ENCODE peak calls at places on chromosomes 16 and 17, in six cellular contexts. X is A549, M is IMR-90, A is breast epithelium, I is right lobe of liver, E is ovary. C is an unnamed sample.

GRCh38 chr17:39787743-39788484 is 50.2 kb downstream of the GRB7 start:
- DNase-seq in X (no peak), M (no peak), A (no peak), I (no peak), E (no peak), C (no peak)

GRCh38 chr16:3907586-3907985 is 27.1 kb upstream of the CREBBP start:
- DNase-seq in X (no peak), M (no peak), A (no peak), I (no peak), E (no peak), C (no peak)

GRCh38 chr17:78650093-78650715 is 73.0 kb upstream of the DNAH17 start:
- DNase-seq in X (peak; percentile 37), M (no peak), A (no peak), I (no peak), E (no peak), C (no peak)

GRCh38 chr17:77802811-77803220 is 155.7 kb upstream of the TNRC6C start:
- DNase-seq in X (no peak), M (peak; percentile 24), A (no peak), I (no peak), E (no peak), C (peak; percentile 76)

GRCh38 chr17:3558603-3559269 is 1.1 kb upstream of the TRPV3 start:
- DNase-seq in X (no peak), M (peak; percentile 92), A (peak; percentile 63), I (no peak), E (no peak), C (no peak)

GRCh38 chr16:4660454-4661007 is 32.8 kb upstream of the NUDT16L1 start:
- DNase-seq in X (no peak), M (peak; percentile 60), A (peak; percentile 48), I (no peak), E (peak; percentile 53), C (peak; percentile 78)

GRCh38 chr16:30342751-30343490 is 12.2 kb downstream of the CD2BP2 start:
- DNase-seq in X (no peak), M (no peak), A (no peak), I (no peak), E (no peak), C (no peak)

GRCh38 chr16:84699712-84700517 is at the start of gene USP10:
- DNase-seq in X (peak; percentile 81), M (peak; percentile 68), A (peak; percentile 70), I (peak; percentile 78), E (peak; percentile 86), C (peak; percentile 78)

GRCh38 chr16:85536073-85536410 is 77.1 kb upstream of the GSE1 start:
- DNase-seq in X (no peak), M (no peak), A (no peak), I (no peak), E (no peak), C (no peak)

GRCh38 chr16:89383095-89384003 is 107.0 kb downstream of the ANKRD11 start:
- DNase-seq in X (peak; percentile 34), M (peak; percentile 47), A (no peak), I (peak; percentile 88), E (no peak), C (no peak)

GRCh38 chr16:85921026-85921425 is 22.1 kb downstream of the IRF8 start:
- DNase-seq in X (no peak), M (no peak), A (no peak), I (no peak), E (no peak), C (no peak)

GRCh38 chr17:72455562-72455961 is 334.7 kb downstream of the SOX9 start:
- DNase-seq in X (peak; percentile 62), M (no peak), A (no peak), I (no peak), E (no peak), C (no peak)

GRCh38 chr16:15961060-15961511 is 11.7 kb downstream of the ABCC1 start:
- DNase-seq in X (no peak), M (peak; percentile 68), A (no peak), I (no peak), E (no peak), C (no peak)

GRCh38 chr17:846901-847777 is 65.0 kb downstream of the MRM3 start:
- DNase-seq in X (no peak), M (peak; percentile 41), A (peak; percentile 36), I (no peak), E (no peak), C (no peak)

GRCh38 chr16:85916141-85916890 is 17.4 kb downstream of the IRF8 start:
- DNase-seq in X (no peak), M (no peak), A (no peak), I (peak; percentile 95), E (no peak), C (no peak)

GRCh38 chr16:57029161-57030160 is 40.1 kb downstream of the NLRC5 start:
- DNase-seq in X (no peak), M (peak; percentile 77), A (no peak), I (no peak), E (no peak), C (no peak)

GRCh38 chr16:88456356-88457292 is 3.5 kb downstream of the ZFPM1 start:
- DNase-seq in X (no peak), M (no peak), A (no peak), I (no peak), E (no peak), C (no peak)

GRCh38 chr16:48008011-48008410 is 147.8 kb downstream of the ABCC12 start:
- DNase-seq in X (no peak), M (no peak), A (no peak), I (no peak), E (no peak), C (no peak)

GRCh38 chr17:68291836-68292688 is 767 bp downstream of the ARSG start:
- DNase-seq in X (peak; percentile 69), M (peak; percentile 68), A (peak; percentile 65), I (peak; percentile 80), E (peak; percentile 67), C (peak; percentile 28)

GRCh38 chr16:75770051-75770450 is 43.8 kb upstream of the CPHXL start:
- DNase-seq in X (no peak), M (no peak), A (no peak), I (no peak), E (no peak), C (no peak)

GRCh38 chr16:75774197-75774596 is 47.9 kb upstream of the CPHXL start:
- DNase-seq in X (no peak), M (no peak), A (no peak), I (no peak), E (no peak), C (no peak)
- H3K4me3 ChIP-seq in X (no peak overlapping the region), M (no peak overlapping the region), A (no peak overlapping the region), I (no peak overlapping the region), E (no peak overlapping the region), C (no peak overlapping the region)

DNA sequence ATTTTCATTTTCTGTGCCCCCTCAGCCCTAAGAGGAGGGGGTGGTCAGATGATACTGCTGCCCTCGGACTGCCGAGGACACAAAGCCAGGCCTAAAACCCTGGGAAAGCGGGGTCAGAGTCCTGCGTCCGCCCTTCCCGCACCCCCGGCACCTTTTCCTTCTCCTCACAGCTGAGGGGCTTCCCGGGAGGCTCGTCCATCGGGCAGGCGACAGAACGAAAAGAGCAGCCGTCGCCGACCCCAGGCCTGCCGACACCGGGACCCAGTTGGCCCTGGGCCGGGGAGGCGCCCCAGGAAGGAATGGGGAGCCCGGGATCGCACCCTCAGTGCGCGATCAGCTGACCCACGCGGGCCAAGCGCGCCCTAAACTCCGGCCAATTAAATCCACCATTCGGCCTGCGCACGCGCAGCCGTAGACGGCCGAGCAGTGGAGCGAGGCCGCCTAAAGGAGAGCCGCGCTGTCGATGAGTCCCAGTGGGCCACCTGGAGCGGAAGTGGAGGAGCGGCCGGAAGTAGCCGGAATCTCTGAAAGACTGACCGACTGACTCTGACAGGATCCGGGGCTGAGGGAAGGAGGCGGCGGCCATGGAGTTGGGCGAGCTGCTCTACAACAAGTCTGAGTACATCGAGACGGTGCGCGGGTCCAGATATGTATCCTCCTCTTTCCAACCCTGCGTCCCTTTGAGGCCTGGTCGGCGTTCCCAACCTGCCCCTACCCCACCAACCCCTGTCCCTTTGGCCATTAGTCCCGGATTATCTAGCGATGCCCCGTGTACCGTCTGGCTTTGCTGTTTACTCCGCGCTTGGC is at the start of the genes DCTN5 and PALB2:
- DNase-seq in X (peak; percentile 95), M (peak; percentile 92), A (peak; percentile 87), I (peak; percentile 95), E (peak; percentile 89), C (peak; percentile 85)
- TF ChIP-seq POLR2A in X (peak; percentile 57), M (peak; percentile 60), A (no peak), I (peak; percentile 43), E (no peak), C (no peak)

GRCh38 chr16:87076950-87077749 is 240.0 kb downstream of the C16orf95 start:
- DNase-seq in X (peak; percentile 79), M (peak; percentile 55), A (no peak), I (peak; percentile 62), E (no peak), C (no peak)
- TF ChIP-seq CTCF in X (peak; percentile 61), M (peak; percentile 64), A (peak; percentile 16), I (peak; percentile 55), E (no peak), C (no peak)

GRCh38 chr16:67665598-67665997 is 952 bp downstream of the ENKD1 start:
- DNase-seq in X (no peak), M (no peak), A (no peak), I (no peak), E (no peak), C (no peak)
- H3K4me3 ChIP-seq in X (peak overlapping the region; percentile 84), M (peak overlapping the region; percentile 95), A (peak overlapping the region; percentile 73), I (no peak overlapping the region), E (peak overlapping the region; percentile 66), C (peak overlapping the region; percentile 86)

GRCh38 chr16:8950580-8951077 is 13.1 kb downstream of the USP7 start:
- DNase-seq in X (no peak), M (peak; percentile 73), A (no peak), I (no peak), E (no peak), C (no peak)

GRCh38 chr16:8953064-8953463 is 10.6 kb downstream of the USP7 start:
- DNase-seq in X (no peak), M (no peak), A (no peak), I (no peak), E (no peak), C (no peak)

GRCh38 chr16:8951447-8952280 is 12.0 kb downstream of the USP7 start:
- DNase-seq in X (no peak), M (no peak), A (no peak), I (no peak), E (no peak), C (no peak)

GRCh38 chr16:8949536-8950418 is 13.9 kb downstream of the USP7 start:
- DNase-seq in X (no peak), M (no peak), A (no peak), I (no peak), E (no peak), C (no peak)

DNA sequence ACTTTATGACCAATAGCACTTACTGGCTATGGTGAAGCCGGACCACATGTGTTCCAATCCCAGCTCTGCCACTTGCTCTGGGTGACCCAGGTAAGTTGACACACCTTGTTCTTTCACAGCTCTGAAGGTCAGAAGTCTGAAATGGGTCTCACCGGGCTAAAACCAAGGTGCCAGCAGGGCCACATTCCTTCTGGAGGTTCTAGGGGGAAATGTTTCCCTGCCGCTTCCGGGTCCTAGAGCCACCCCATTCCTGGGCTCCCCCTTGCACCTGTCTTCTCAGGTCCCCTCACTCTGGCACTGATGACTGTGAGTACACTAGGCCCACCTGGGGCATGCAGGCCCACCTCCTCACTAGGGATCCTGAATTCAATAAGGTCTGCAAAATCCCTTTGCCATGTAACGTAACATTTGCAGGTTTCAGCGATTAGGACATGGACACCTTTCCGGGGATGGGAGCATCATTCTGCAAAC is 11.4 kb downstream of the USP7 start:
- DNase-seq in X (no peak), M (no peak), A (no peak), I (no peak), E (no peak), C (no peak)
- TF ChIP-seq POLR2A in X (no peak), M (no peak), A (no peak), I (no peak), E (no peak), C (no peak)

GRCh38 chr17:48954300-48954755 is 9.7 kb upstream of the SNF8 start:
- DNase-seq in X (peak; percentile 91), M (peak; percentile 49), A (no peak), I (no peak), E (no peak), C (no peak)
- TF ChIP-seq CTCF in X (peak; percentile 98), M (peak; percentile 69), A (no peak), I (no peak), E (no peak), C (no peak)